ENCODE peak calls at places on chromosomes 16 and 17, in five cellular contexts. R is GM19239, S is WTC11, Q is left kidney, O is NCI-H2081. Y is an unnamed sample.
A peak's percentile ranks its signal among the peaks of the same experiment; 100 is the strongest.

GRCh38 chr16:84614914-84615813 is 2.7 kb downstream of the COTL1 start:
- DNase-seq in R (no peak), Q (no peak), S (no peak), O (peak; percentile 60), Y (no peak)

GRCh38 chr17:82775033-82775823 is 23.4 kb downstream of the TBCD start:
- DNase-seq in Q (peak; percentile 84), R (no peak), S (peak; percentile 90), O (peak; percentile 63), Y (no peak)

GRCh38 chr17:73650147-73650546 is 5.9 kb upstream of the SDK2 start:
- DNase-seq in O (peak; percentile 67), S (peak; percentile 52), Q (peak; percentile 27), R (no peak), Y (no peak)

GRCh38 chr16:11251525-11252481 is 4.2 kb downstream of the SOCS1 start:
- DNase-seq in R (no peak), S (no peak), O (no peak), Q (peak; percentile 34), Y (no peak)

GRCh38 chr17:43956222-43956621 is 2.5 kb upstream of the PYY start:
- DNase-seq in O (no peak), Q (no peak), S (no peak), R (no peak), Y (no peak)

GRCh38 chr17:31130286-31131224 is 35.8 kb downstream of the NF1 start:
- DNase-seq in O (no peak), R (no peak), Q (no peak), S (peak; percentile 25), Y (no peak)

GRCh38 chr16:81443688-81444447 is 740 bp upstream of the CMIP start:
- DNase-seq in S (no peak), Q (peak; percentile 55), O (no peak), R (no peak), Y (no peak)

GRCh38 chr17:33113281-33114010 is 121.8 kb downstream of the SPACA3 start:
- DNase-seq in O (no peak), Q (no peak), S (no peak), R (no peak), Y (no peak)

GRCh38 chr16:71473891-71474290 is 11.8 kb upstream of the ZNF23 start:
- DNase-seq in O (no peak), Q (no peak), S (no peak), R (no peak), Y (no peak)

GRCh38 chr16:13961099-13961811 is 41.3 kb downstream of the ERCC4 start:
- DNase-seq in S (no peak), Q (peak; percentile 79), R (no peak), O (no peak), Y (peak; percentile 72)

GRCh38 chr17:21470861-21471260 is 94.7 kb downstream of the KCNJ12 start:
- DNase-seq in R (no peak), O (no peak), Q (no peak), S (no peak), Y (no peak)

GRCh38 chr16:17273142-17273561 is 197.6 kb downstream of the XYLT1 start:
- DNase-seq in R (no peak), O (no peak), Q (no peak), S (no peak), Y (peak; percentile 6)

GRCh38 chr17:69540356-69540755 is 125.9 kb downstream of the MAP2K6 start:
- DNase-seq in Q (no peak), R (no peak), O (no peak), S (no peak), Y (no peak)

GRCh38 chr17:73588291-73589095 is 55.8 kb downstream of the SDK2 start:
- DNase-seq in R (no peak), Q (peak; percentile 22), O (peak; percentile 73), S (no peak), Y (no peak)

GRCh38 chr17:35766903-35767510 is 6.3 kb downstream of the C17orf50 start:
- DNase-seq in O (no peak), R (peak; percentile 62), S (no peak), Q (peak; percentile 62), Y (no peak)

GRCh38 chr17:36761203-36761945 is 160.0 kb downstream of the MRM1 start:
- DNase-seq in R (no peak), Q (peak; percentile 26), O (no peak), S (no peak), Y (no peak)

GRCh38 chr16:73095142-73095791 is 47.3 kb upstream of the ZFHX3 start:
- DNase-seq in O (peak; percentile 35), R (no peak), S (no peak), Q (no peak), Y (no peak)

GRCh38 chr17:80843741-80844156 is 147.9 kb upstream of the CHMP6 start:
- DNase-seq in O (no peak), R (no peak), S (no peak), Q (no peak), Y (no peak)

GRCh38 chr17:61833536-61834203 is 29.7 kb downstream of the BRIP1 start:
- DNase-seq in O (no peak), S (no peak), Q (no peak), R (no peak), Y (no peak)

GRCh38 chr17:63364387-63364786 is 81.7 kb downstream of the CYB561 start:
- DNase-seq in S (no peak), O (no peak), Q (no peak), R (no peak), Y (no peak)

GRCh38 chr16:72094266-72094610 is 591 bp downstream of the DHX38 start:
- DNase-seq in O (no peak), Q (no peak), S (no peak), R (no peak), Y (no peak)

GRCh38 chr17:28552201-28552999 is at the start of gene UNC119:
- DNase-seq in S (peak; percentile 83), O (peak; percentile 51), R (peak; percentile 71), Q (peak; percentile 94), Y (no peak)

GRCh38 chr17:15954222-15954621 is 9.3 kb downstream of the ADORA2B start:
- DNase-seq in O (no peak), S (no peak), R (no peak), Q (no peak), Y (peak; percentile 97)

GRCh38 chr16:47481698-47482374 is 20.7 kb downstream of the PHKB start:
- DNase-seq in S (no peak), R (no peak), Q (no peak), O (no peak), Y (no peak)

GRCh38 chr17:4956493-4957061 is 5.7 kb downstream of the ENO3 start:
- DNase-seq in S (peak; percentile 83), O (no peak), Q (no peak), R (no peak), Y (no peak)

GRCh38 chr17:37476431-37477130 is 13.1 kb upstream of the DUSP14 start:
- DNase-seq in R (no peak), Q (no peak), S (no peak), O (no peak), Y (no peak)

GRCh38 chr17:77363821-77364361 is 223.1 kb downstream of the SEC14L1 start:
- DNase-seq in S (peak; percentile 5), Q (peak; percentile 70), O (no peak), R (no peak), Y (no peak)

GRCh38 chr16:13959626-13960025 is 39.7 kb downstream of the ERCC4 start:
- DNase-seq in R (no peak), Q (no peak), S (no peak), O (no peak), Y (no peak)

GRCh38 chr16:5633845-5634440 is 536.3 kb upstream of the EEF2KMT start:
- DNase-seq in O (no peak), S (no peak), Q (peak; percentile 67), R (peak; percentile 19), Y (no peak)

GRCh38 chr16:1466968-1467521 is 7.8 kb downstream of the CLCN7 start:
- DNase-seq in R (no peak), Q (no peak), S (no peak), O (no peak), Y (no peak)

GRCh38 chr16:49602201-49603041 is 228.8 kb downstream of the C16orf78 start:
- DNase-seq in Q (peak; percentile 95), S (no peak), O (no peak), R (no peak), Y (no peak)

GRCh38 chr16:11792404-11793260 is 4.4 kb downstream of the ZC3H7A start:
- DNase-seq in R (no peak), O (peak; percentile 98), S (no peak), Q (peak; percentile 89), Y (no peak)

GRCh38 chr16:49094471-49094870 is 187.2 kb downstream of the CBLN1 start:
- DNase-seq in Q (no peak), R (no peak), O (no peak), S (no peak), Y (no peak)

Y was measured in retinal pigment epithelial cell.